ENCODE peak calls at places on chromosomes 6 and 20, in five cellular contexts. U, X, M, I and B are unnamed samples.

GRCh38 chr6:160420253-160420968 is 72.2 kb downstream of the SLC22A3 start:
- DNase-seq in U (no peak), X (no peak), M (no peak), I (no peak), B (no peak)

GRCh38 chr20:56358600-56359211 is at the start of gene FAM210B:
- DNase-seq in U (peak), X (peak), M (peak), I (peak), B (peak)

GRCh38 chr20:14543040-14543439 is 205.6 kb upstream of the FLRT3 start:
- DNase-seq in U (no peak), X (no peak), M (no peak), I (no peak), B (no peak)

GRCh38 chr6:148969679-148970078 is 222.8 kb downstream of the UST start:
- DNase-seq in U (no peak), X (no peak), M (peak), I (no peak), B (no peak)

GRCh38 chr20:32792316-32792715 is 27.4 kb upstream of the MAPRE1 start:
- DNase-seq in U (no peak), X (no peak), M (no peak), I (no peak), B (no peak)

GRCh38 chr20:4797275-4797674 is 75.6 kb downstream of the PRND start:
- DNase-seq in U (no peak), X (no peak), M (no peak), I (no peak), B (no peak)

GRCh38 chr6:169370054-169370453 is 116.4 kb upstream of the THBS2 start:
- DNase-seq in U (no peak), X (no peak), M (peak), I (no peak), B (no peak)

GRCh38 chr6:17808609-17809008 is 101.9 kb upstream of the NUP153 start:
- DNase-seq in U (no peak), X (no peak), M (no peak), I (no peak), B (no peak)

GRCh38 chr6:104705095-104705707 is 154.5 kb downstream of the HACE1 start:
- DNase-seq in U (no peak), X (no peak), M (no peak), I (peak), B (no peak)

GRCh38 chr6:42367353-42368011 is 84.2 kb downstream of the TRERF1 start:
- DNase-seq in U (no peak), X (no peak), M (no peak), I (no peak), B (no peak)

GRCh38 chr20:52727740-52728456 is 244.3 kb upstream of the TSHZ2 start:
- DNase-seq in U (no peak), X (no peak), M (no peak), I (no peak), B (no peak)

GRCh38 chr6:1554881-1555569 is 54.7 kb upstream of the FOXC1 start:
- DNase-seq in U (peak), X (peak), M (peak), I (peak), B (peak)

GRCh38 chr20:19866070-19866469 is 108.0 kb downstream of the RIN2 start:
- DNase-seq in U (no peak), X (no peak), M (no peak), I (no peak), B (no peak)

GRCh38 chr6:85404497-85405174 is 45.2 kb upstream of the NT5E start:
- DNase-seq in U (no peak), X (peak), M (no peak), I (peak), B (no peak)

GRCh38 chr20:4063631-4064030 is 48.3 kb upstream of the RNF24 start:
- DNase-seq in U (no peak), X (no peak), M (no peak), I (no peak), B (no peak)

GRCh38 chr6:125207956-125208355 is 54.4 kb downstream of the TPD52L1 start:
- DNase-seq in U (no peak), X (no peak), M (no peak), I (no peak), B (no peak)

GRCh38 chr20:19072988-19073387 is 139.5 kb upstream of the SLC24A3 start:
- DNase-seq in U (no peak), X (no peak), M (no peak), I (no peak), B (no peak)

GRCh38 chr6:157397660-157398059 is 16.7 kb downstream of the ZDHHC14 start:
- DNase-seq in U (no peak), X (no peak), M (no peak), I (no peak), B (no peak)

GRCh38 chr20:43532416-43533055 is 25.0 kb downstream of the L3MBTL1 start:
- DNase-seq in U (no peak), X (no peak), M (no peak), I (no peak), B (no peak)

GRCh38 chr6:113909224-113909856 is 52.2 kb downstream of the MARCKS start:
- DNase-seq in U (no peak), X (peak), M (no peak), I (no peak), B (no peak)

GRCh38 chr20:59923514-59923913 is 9.9 kb downstream of the SYCP2 start:
- DNase-seq in U (no peak), X (no peak), M (no peak), I (no peak), B (no peak)

DNA sequence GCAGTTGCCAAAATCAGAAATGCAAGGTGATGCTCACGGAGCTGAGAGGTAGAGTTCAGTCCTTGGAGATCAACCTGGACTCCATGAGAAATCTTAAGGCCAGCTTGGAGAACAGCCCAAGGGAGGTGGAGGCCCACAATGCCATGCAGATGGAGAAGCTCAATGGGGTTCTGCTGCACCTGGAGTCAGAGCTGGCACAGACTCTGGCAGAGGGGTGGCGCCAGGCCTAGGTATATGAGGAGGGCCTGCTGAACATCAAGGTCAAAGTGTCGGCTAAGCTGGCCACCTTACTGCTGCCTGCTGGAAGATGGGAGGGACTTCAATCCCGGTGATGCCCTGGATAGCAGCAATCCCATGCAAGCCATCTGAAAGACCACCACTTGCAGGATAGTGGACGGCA is 23.9 kb upstream of the FUT9 start:
- DNase-seq in U (no peak), X (no peak), M (no peak), I (no peak), B (no peak)
- TF ChIP-seq CTCF in U (no peak), X (no peak), M (no peak), I (no peak), B (no peak)

GRCh38 chr6:29730575-29731126 is 7.4 kb downstream of the HLA-F start:
- DNase-seq in U (no peak), X (no peak), M (no peak), I (no peak), B (no peak)

GRCh38 chr6:29728173-29728879 is 5.1 kb downstream of the HLA-F start:
- DNase-seq in U (no peak), X (no peak), M (no peak), I (no peak), B (no peak)

GRCh38 chr6:29731281-29731680 is 8.0 kb downstream of the HLA-F start:
- DNase-seq in U (no peak), X (no peak), M (no peak), I (no peak), B (no peak)

GRCh38 chr6:29727637-29728036 is 4.4 kb downstream of the HLA-F start:
- DNase-seq in U (no peak), X (no peak), M (no peak), I (no peak), B (no peak)

GRCh38 chr6:29729774-29730328 is 6.6 kb downstream of the HLA-F start:
- DNase-seq in U (no peak), X (no peak), M (no peak), I (no peak), B (no peak)
- TF ChIP-seq POLR2A in U (no peak), X (no peak), M (no peak), I (no peak), B (no peak)

DNA sequence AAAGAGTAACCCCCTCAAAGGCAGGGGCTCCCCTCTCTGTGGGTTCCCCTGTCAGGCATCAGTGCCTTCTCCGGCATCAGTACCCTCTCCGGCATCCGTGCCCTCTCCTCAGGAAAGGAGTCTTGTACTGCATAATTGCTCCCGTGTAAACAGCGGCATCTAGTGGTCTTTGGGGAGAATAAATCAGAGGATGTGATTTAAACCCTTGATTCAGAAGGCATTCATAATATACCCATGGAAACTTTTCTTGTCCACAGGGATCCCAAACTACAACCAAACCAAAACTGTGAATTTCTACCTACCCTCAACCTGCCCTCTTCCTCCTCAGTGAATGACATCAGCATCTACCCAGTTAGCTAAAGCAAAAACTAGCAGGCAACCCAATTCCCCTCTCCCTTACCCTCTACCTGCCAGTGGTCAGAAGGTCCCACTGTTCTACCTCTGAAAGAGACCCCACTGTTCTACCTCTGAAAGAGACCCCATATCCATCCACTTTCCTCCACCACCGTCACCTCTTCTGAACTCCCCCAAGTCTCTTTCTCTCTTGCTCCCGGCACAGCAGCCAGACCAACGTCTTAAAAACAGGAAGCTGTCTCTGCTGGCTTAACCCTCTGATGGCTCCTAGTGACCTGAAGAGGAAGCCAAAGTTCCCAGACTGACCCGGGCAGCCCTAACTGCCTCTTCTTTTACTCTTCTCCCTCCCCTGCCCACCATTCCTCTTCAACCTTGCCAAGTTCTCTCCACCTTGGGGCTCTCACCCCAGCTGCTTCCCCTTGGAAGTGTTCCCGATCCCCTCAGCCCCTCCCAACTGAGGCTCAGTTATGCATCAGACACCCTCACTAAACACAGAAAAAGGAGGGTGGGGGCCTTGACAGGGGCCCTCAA is 27.2 kb downstream of the UBE2V1 start:
- DNase-seq in U (peak), X (peak), M (no peak), I (peak), B (peak)
- H3K4me3 ChIP-seq in U (peak), X (no peak), M (peak), I (no peak), B (peak)

GRCh38 chr20:44648579-44648978 is 2.9 kb downstream of the ADA start:
- DNase-seq in U (no peak), X (no peak), M (no peak), I (no peak), B (no peak)
- TF ChIP-seq CTCF in U (no peak), X (no peak), M (no peak), I (no peak), B (no peak)

GRCh38 chr6:31729515-31729978 is 448 bp upstream of the DDAH2 start:
- DNase-seq in U (peak), X (peak), M (peak), I (peak), B (peak)
- TF ChIP-seq POLR2A in U (peak), X (peak), M (no peak), I (peak), B (peak)

GRCh38 chr6:33021917-33022316 is 12.5 kb upstream of the HLA-DOA start:
- DNase-seq in U (no peak), X (no peak), M (no peak), I (no peak), B (no peak)
- H3K4me3 ChIP-seq in U (no peak), X (no peak), M (no peak), I (no peak), B (no peak)

DNA sequence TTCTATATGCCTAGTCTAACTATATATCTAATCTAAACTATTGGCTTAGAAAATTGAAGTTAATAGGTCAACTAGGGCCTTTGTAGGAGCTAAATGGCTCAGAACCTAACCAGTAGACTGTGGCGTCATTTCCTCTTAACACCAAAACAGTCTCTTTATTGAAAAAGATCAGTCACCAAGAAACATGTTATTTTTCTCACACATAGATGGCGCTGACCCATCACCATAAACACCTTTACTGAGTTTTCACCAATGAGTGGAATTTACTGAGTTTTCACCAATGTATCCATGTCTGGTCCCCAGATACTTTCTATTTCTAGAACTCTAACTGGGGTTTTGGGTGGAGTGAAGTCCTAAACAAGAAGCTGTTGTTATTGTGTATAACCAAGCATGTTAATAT is 636.0 kb downstream of the BCKDHB start:
- DNase-seq in U (no peak), X (no peak), M (no peak), I (no peak), B (no peak)
- TF ChIP-seq CTCF in U (peak), X (no peak), M (no peak), I (peak), B (no peak)

GRCh38 chr6:48472535-48472934 is 361.5 kb upstream of the PTCHD4 start:
- DNase-seq in U (no peak), X (no peak), M (no peak), I (no peak), B (no peak)

GRCh38 chr6:48472121-48472520 is 361.1 kb upstream of the PTCHD4 start:
- DNase-seq in U (no peak), X (no peak), M (no peak), I (no peak), B (no peak)

GRCh38 chr6:48474136-48474535 is 363.1 kb upstream of the PTCHD4 start:
- DNase-seq in U (no peak), X (no peak), M (no peak), I (no peak), B (no peak)

GRCh38 chr6:48476257-48476656 is 365.3 kb upstream of the PTCHD4 start:
- DNase-seq in U (no peak), X (no peak), M (no peak), I (no peak), B (no peak)

GRCh38 chr6:48474764-48475674 is 364.0 kb upstream of the PTCHD4 start:
- DNase-seq in U (no peak), X (no peak), M (no peak), I (no peak), B (no peak)
- TF ChIP-seq POLR2A in U (no peak), X (no peak), M (no peak), I (no peak), B (no peak)

DNA sequence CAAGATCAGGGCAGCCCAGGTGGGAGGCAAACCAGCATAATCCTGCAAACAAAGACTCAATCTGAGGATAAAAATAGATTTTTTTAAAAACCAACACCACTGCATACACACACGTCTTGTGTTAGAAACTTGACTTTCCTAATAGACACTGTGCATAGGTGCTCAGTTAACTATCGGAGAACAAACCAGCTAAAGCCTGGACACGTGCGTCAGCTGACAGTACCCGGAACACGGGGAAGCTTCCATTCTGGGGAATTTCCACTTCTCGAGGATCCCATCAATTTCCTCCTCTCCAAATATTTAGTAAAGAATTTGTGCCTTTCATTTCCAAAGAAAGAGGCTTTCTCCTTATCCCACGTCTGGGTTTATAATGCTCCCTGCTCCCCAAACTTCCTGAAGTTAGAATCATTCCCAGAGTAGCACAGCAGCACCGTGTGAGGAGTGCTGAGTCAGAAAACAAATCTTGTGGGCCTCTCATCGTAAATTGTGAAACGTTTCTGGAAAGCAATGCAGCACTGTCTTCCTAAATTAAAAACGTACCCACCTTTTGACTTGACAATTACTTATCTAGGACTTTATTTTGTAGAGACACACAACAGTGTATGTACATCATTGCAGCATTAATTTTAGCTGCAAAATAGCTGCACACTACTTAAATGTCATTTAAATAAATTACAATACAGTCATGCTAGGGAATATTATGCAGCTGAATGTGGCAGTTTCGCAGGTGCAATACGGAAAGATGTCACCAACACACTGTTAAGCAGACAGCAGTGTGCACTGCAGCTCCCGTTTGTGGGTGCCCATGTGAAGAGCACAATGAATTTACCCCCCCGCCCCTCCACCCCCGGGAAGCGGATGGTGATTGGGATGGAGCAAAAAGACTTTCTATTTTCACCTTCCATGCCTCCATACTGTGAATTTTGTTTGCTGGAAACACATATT is 31.0 kb downstream of the RRBP1 start:
- DNase-seq in U (peak), X (no peak), M (no peak), I (peak), B (peak)
- H3K4me3 ChIP-seq in U (no peak), X (no peak), M (no peak), I (no peak), B (no peak)